ENCODE peak calls at places on chromosome 4, in seven cellular contexts. D is ACHN; S is T-helper 1 cell; C is IMR-90; X is lung microvascular endothelial cell; B is cardiac fibroblast; E is stimulated activated CD4-positive, alpha-beta T cell treated with anti-CD3 and anti-CD28 coated beads, Interleukin-2, amount 100 ng/mL, for 48 hours. R is an unnamed sample.

GRCh38 chr4:165006457-165006856 is 25.3 kb upstream of the TRIM60 start:
- DNase-seq in D (no peak), S (no peak), C (no peak), X (no peak), B (no peak), E (no peak), R (no peak)

GRCh38 chr4:181933471-181933870 is 309.7 kb upstream of the TENM3 start:
- DNase-seq in D (no peak), S (no peak), C (no peak), X (no peak), B (no peak), E (no peak), R (no peak)

GRCh38 chr4:6668391-6668790 is 25.3 kb upstream of the S100P start:
- DNase-seq in D (peak; percentile 75), S (no peak), C (peak; percentile 80), X (no peak), B (no peak), E (no peak), R (no peak)

GRCh38 chr4:37388672-37389368 is 144.3 kb downstream of the NWD2 start:
- DNase-seq in D (no peak), S (no peak), C (no peak), X (no peak), B (no peak), E (no peak), R (no peak)

GRCh38 chr4:139749313-139749712 is 83.7 kb downstream of the MGST2 start:
- DNase-seq in D (no peak), S (no peak), C (no peak), X (peak; percentile 54), B (no peak), E (no peak), R (no peak)

GRCh38 chr4:153111426-153112070 is 92.7 kb upstream of the TRIM2 start:
- DNase-seq in D (no peak), S (no peak), C (no peak), X (no peak), B (no peak), E (no peak), R (no peak)

GRCh38 chr4:112031712-112032328 is 113.4 kb upstream of the FAM241A start:
- DNase-seq in D (peak; percentile 56), S (no peak), C (peak; percentile 50), X (peak; percentile 64), B (peak; percentile 70), E (no peak), R (peak; percentile 31)

GRCh38 chr4:42767669-42768068 is 110.8 kb upstream of the ATP8A1 start:
- DNase-seq in D (no peak), S (no peak), C (no peak), X (no peak), B (no peak), E (no peak), R (no peak)

GRCh38 chr4:16083217-16084191 is at the start of gene PROM1:
- DNase-seq in D (no peak), S (no peak), C (no peak), X (no peak), B (no peak), E (no peak), R (no peak)

GRCh38 chr4:99207911-99208718 is 10.9 kb downstream of the ADH6 start:
- DNase-seq in D (no peak), S (no peak), C (peak; percentile 53), X (no peak), B (peak; percentile 72), E (no peak), R (no peak)

GRCh38 chr4:81715335-81715734 is 243.6 kb upstream of the RASGEF1B start:
- DNase-seq in D (no peak), S (no peak), C (no peak), X (no peak), B (no peak), E (no peak), R (no peak)

GRCh38 chr4:8366601-8367000 is 73.9 kb downstream of the ACOX3 start:
- DNase-seq in D (no peak), S (no peak), C (no peak), X (no peak), B (no peak), E (no peak), R (no peak)

GRCh38 chr4:166290426-166290825 is 417.4 kb downstream of the TLL1 start:
- DNase-seq in D (no peak), S (no peak), C (no peak), X (no peak), B (no peak), E (no peak), R (no peak)

GRCh38 chr4:27524224-27524623 is 663.6 kb downstream of the STIM2 start:
- DNase-seq in D (no peak), S (no peak), C (no peak), X (no peak), B (no peak), E (no peak), R (no peak)

GRCh38 chr4:187289371-187289770 is 565.7 kb upstream of the FAT1 start:
- DNase-seq in D (no peak), S (no peak), C (peak; percentile 41), X (no peak), B (no peak), E (no peak), R (no peak)

GRCh38 chr4:56243107-56243506 is 144.2 kb downstream of the AASDH start:
- DNase-seq in D (no peak), S (no peak), C (no peak), X (no peak), B (no peak), E (no peak), R (no peak)

GRCh38 chr4:108292229-108292628 is 123.5 kb upstream of the LEF1 start:
- DNase-seq in D (no peak), S (no peak), C (no peak), X (no peak), B (no peak), E (no peak), R (no peak)

GRCh38 chr4:79207281-79207680 is 118.6 kb downstream of the NAA11 start:
- DNase-seq in D (no peak), S (no peak), C (no peak), X (no peak), B (no peak), E (no peak), R (no peak)

GRCh38 chr4:88820723-88821368 is 123.2 kb upstream of the NAP1L5 start:
- DNase-seq in D (no peak), S (no peak), C (peak; percentile 2), X (no peak), B (no peak), E (no peak), R (no peak)

GRCh38 chr4:103074039-103074438 is 2.5 kb downstream of the SLC9B2 start:
- DNase-seq in D (no peak), S (no peak), C (no peak), X (no peak), B (no peak), E (no peak), R (no peak)

GRCh38 chr4:2888826-2889225 is 45.2 kb downstream of the ADD1 start:
- DNase-seq in D (no peak), S (no peak), C (no peak), X (no peak), B (no peak), E (no peak), R (no peak)

GRCh38 chr4:72779256-72779655 is 210.2 kb upstream of the ADAMTS3 start:
- DNase-seq in D (no peak), S (no peak), C (no peak), X (no peak), B (peak; percentile 6), E (no peak), R (no peak)